ENCODE peak calls at places on chromosomes 16 and 17, in six cellular contexts. One of them, this sample, is unnamed.

GRCh38 chr17:16363749-16364536 is 10.7 kb upstream of the CENPV start:
- DNase-seq in right lobe of liver: peak
- DNase-seq in A549: peak
- DNase-seq in ovary: peak
- DNase-seq in IMR-90: peak
- DNase-seq in NB4: peak
- DNase-seq in this sample: peak

GRCh38 chr16:67386861-67387455 is 6.3 kb downstream of the TPPP3 start:
- DNase-seq in IMR-90: no peak
- DNase-seq in right lobe of liver: no peak
- DNase-seq in NB4: no peak
- DNase-seq in ovary: no peak
- DNase-seq in A549: no peak
- DNase-seq in this sample: no peak

GRCh38 chr17:78572277-78573205 is 4.7 kb downstream of the DNAH17 start:
- DNase-seq in IMR-90: no peak
- DNase-seq in ovary: no peak
- DNase-seq in A549: no peak
- DNase-seq in NB4: no peak
- DNase-seq in right lobe of liver: no peak
- DNase-seq in this sample: no peak

GRCh38 chr17:55124730-55125129 is 140.0 kb upstream of the HLF start:
- DNase-seq in ovary: no peak
- DNase-seq in right lobe of liver: no peak
- DNase-seq in NB4: no peak
- DNase-seq in A549: no peak
- DNase-seq in IMR-90: no peak
- DNase-seq in this sample: no peak

GRCh38 chr17:8005357-8005756 is 2.9 kb downstream of the GUCY2D start:
- DNase-seq in A549: no peak
- DNase-seq in right lobe of liver: no peak
- DNase-seq in ovary: no peak
- DNase-seq in IMR-90: no peak
- DNase-seq in NB4: no peak
- DNase-seq in this sample: no peak

GRCh38 chr17:39612291-39612894 is 4.7 kb upstream of the NEUROD2 start:
- DNase-seq in NB4: no peak
- DNase-seq in ovary: no peak
- DNase-seq in A549: no peak
- DNase-seq in IMR-90: no peak
- DNase-seq in right lobe of liver: no peak
- DNase-seq in this sample: no peak

GRCh38 chr16:48231675-48232214 is 12.4 kb upstream of the LONP2 start:
- DNase-seq in right lobe of liver: peak
- DNase-seq in ovary: no peak
- DNase-seq in NB4: peak
- DNase-seq in A549: peak
- DNase-seq in IMR-90: peak
- DNase-seq in this sample: no peak

GRCh38 chr16:48409839-48410610 is 24.8 kb upstream of the SIAH1 start:
- DNase-seq in IMR-90: peak
- DNase-seq in A549: peak
- DNase-seq in NB4: peak
- DNase-seq in right lobe of liver: peak
- DNase-seq in ovary: peak
- DNase-seq in this sample: peak

GRCh38 chr16:49959552-49960277 is 65.3 kb upstream of the CNEP1R1 start:
- DNase-seq in IMR-90: no peak
- DNase-seq in right lobe of liver: no peak
- DNase-seq in A549: no peak
- DNase-seq in ovary: no peak
- DNase-seq in NB4: no peak
- DNase-seq in this sample: no peak

GRCh38 chr16:12317121-12317810 is 340.7 kb downstream of the SNX29 start:
- DNase-seq in ovary: no peak
- DNase-seq in NB4: no peak
- DNase-seq in IMR-90: no peak
- DNase-seq in A549: no peak
- DNase-seq in right lobe of liver: no peak
- DNase-seq in this sample: no peak

GRCh38 chr16:85716680-85717038 is 27.9 kb upstream of the GINS2 start:
- DNase-seq in right lobe of liver: no peak
- DNase-seq in A549: no peak
- DNase-seq in ovary: no peak
- DNase-seq in NB4: no peak
- DNase-seq in IMR-90: no peak
- DNase-seq in this sample: no peak

GRCh38 chr17:45149669-45150603 is 1.7 kb downstream of the HEXIM1 start:
- DNase-seq in NB4: peak
- DNase-seq in A549: peak
- DNase-seq in IMR-90: peak
- DNase-seq in right lobe of liver: peak
- DNase-seq in ovary: peak
- DNase-seq in this sample: peak

GRCh38 chr17:55674107-55674506 is 48.6 kb downstream of the TMEM100 start:
- DNase-seq in NB4: peak
- DNase-seq in IMR-90: no peak
- DNase-seq in right lobe of liver: no peak
- DNase-seq in A549: no peak
- DNase-seq in ovary: no peak
- DNase-seq in this sample: no peak

GRCh38 chr16:1193143-1193824 is 31.8 kb downstream of the TPSG1 start:
- DNase-seq in A549: no peak
- DNase-seq in right lobe of liver: peak
- DNase-seq in ovary: no peak
- DNase-seq in IMR-90: no peak
- DNase-seq in NB4: peak
- DNase-seq in this sample: no peak

GRCh38 chr16:87152221-87152755 is 164.9 kb downstream of the C16orf95 start:
- DNase-seq in IMR-90: no peak
- DNase-seq in A549: no peak
- DNase-seq in NB4: no peak
- DNase-seq in right lobe of liver: no peak
- DNase-seq in ovary: no peak
- DNase-seq in this sample: no peak

GRCh38 chr16:9260665-9261064 is 169.2 kb downstream of the HAPSTR1 start:
- DNase-seq in right lobe of liver: peak
- DNase-seq in A549: no peak
- DNase-seq in NB4: no peak
- DNase-seq in ovary: no peak
- DNase-seq in IMR-90: no peak
- DNase-seq in this sample: no peak

GRCh38 chr16:53502331-53503269 is at the start of gene AKTIP:
- DNase-seq in A549: no peak
- DNase-seq in ovary: peak
- DNase-seq in NB4: peak
- DNase-seq in IMR-90: peak
- DNase-seq in right lobe of liver: peak
- DNase-seq in this sample: peak

GRCh38 chr17:28524476-28525415 is 18.6 kb downstream of the FOXN1 start:
- DNase-seq in ovary: no peak
- DNase-seq in NB4: no peak
- DNase-seq in right lobe of liver: no peak
- DNase-seq in IMR-90: peak
- DNase-seq in A549: peak
- DNase-seq in this sample: peak

GRCh38 chr16:10412935-10413601 is 27.2 kb downstream of the ATF7IP2 start:
- DNase-seq in NB4: no peak
- DNase-seq in A549: no peak
- DNase-seq in right lobe of liver: no peak
- DNase-seq in ovary: no peak
- DNase-seq in IMR-90: no peak
- DNase-seq in this sample: no peak

GRCh38 chr17:17907469-17907868 is 64.7 kb downstream of the TOM1L2 start:
- DNase-seq in right lobe of liver: no peak
- DNase-seq in A549: no peak
- DNase-seq in ovary: no peak
- DNase-seq in IMR-90: no peak
- DNase-seq in NB4: no peak
- DNase-seq in this sample: no peak

GRCh38 chr16:1038932-1039331 is 33.6 kb upstream of the SSTR5 start:
- DNase-seq in NB4: no peak
- DNase-seq in IMR-90: no peak
- DNase-seq in ovary: no peak
- DNase-seq in A549: no peak
- DNase-seq in right lobe of liver: no peak
- DNase-seq in this sample: no peak

GRCh38 chr17:9054146-9054545 is 32.8 kb downstream of the NTN1 start:
- DNase-seq in NB4: no peak
- DNase-seq in A549: no peak
- DNase-seq in ovary: no peak
- DNase-seq in right lobe of liver: no peak
- DNase-seq in IMR-90: no peak
- DNase-seq in this sample: no peak

GRCh38 chr17:9056566-9056965 is 35.3 kb downstream of the NTN1 start:
- DNase-seq in IMR-90: no peak
- DNase-seq in NB4: no peak
- DNase-seq in ovary: no peak
- DNase-seq in right lobe of liver: peak
- DNase-seq in A549: no peak
- DNase-seq in this sample: no peak

GRCh38 chr17:9053406-9053805 is 32.1 kb downstream of the NTN1 start:
- DNase-seq in NB4: no peak
- DNase-seq in IMR-90: no peak
- DNase-seq in ovary: no peak
- DNase-seq in right lobe of liver: no peak
- DNase-seq in A549: no peak
- DNase-seq in this sample: no peak

GRCh38 chr17:9054611-9055010 is 33.3 kb downstream of the NTN1 start:
- DNase-seq in NB4: no peak
- DNase-seq in IMR-90: no peak
- DNase-seq in A549: no peak
- DNase-seq in right lobe of liver: no peak
- DNase-seq in ovary: no peak
- DNase-seq in this sample: no peak

GRCh38 chr17:9055281-9055680 is 34.0 kb downstream of the NTN1 start:
- DNase-seq in ovary: no peak
- DNase-seq in IMR-90: no peak
- DNase-seq in right lobe of liver: no peak
- DNase-seq in A549: no peak
- DNase-seq in NB4: no peak
- DNase-seq in this sample: no peak
- H3K4me3 ChIP-seq in ovary: no peak
- H3K4me3 ChIP-seq in IMR-90: no peak
- H3K4me3 ChIP-seq in right lobe of liver: no peak
- H3K4me3 ChIP-seq in A549: no peak
- H3K4me3 ChIP-seq in NB4: no peak
- H3K4me3 ChIP-seq in this sample: no peak

GRCh38 chr17:3795758-3796102 is 5.3 kb downstream of the ITGAE start:
- DNase-seq in ovary: no peak
- DNase-seq in IMR-90: no peak
- DNase-seq in right lobe of liver: no peak
- DNase-seq in NB4: no peak
- DNase-seq in A549: no peak
- DNase-seq in this sample: no peak

GRCh38 chr17:3796110-3796821 is 4.7 kb downstream of the ITGAE start:
- DNase-seq in right lobe of liver: no peak
- DNase-seq in IMR-90: no peak
- DNase-seq in ovary: no peak
- DNase-seq in A549: no peak
- DNase-seq in NB4: peak
- DNase-seq in this sample: no peak

GRCh38 chr17:3796822-3797170 is 4.2 kb downstream of the ITGAE start:
- DNase-seq in NB4: no peak
- DNase-seq in A549: no peak
- DNase-seq in ovary: no peak
- DNase-seq in IMR-90: no peak
- DNase-seq in right lobe of liver: no peak
- DNase-seq in this sample: no peak

GRCh38 chr17:3792481-3792880 is 8.5 kb downstream of the ITGAE start:
- DNase-seq in IMR-90: no peak
- DNase-seq in A549: no peak
- DNase-seq in ovary: peak
- DNase-seq in right lobe of liver: no peak
- DNase-seq in NB4: no peak
- DNase-seq in this sample: no peak

DNA sequence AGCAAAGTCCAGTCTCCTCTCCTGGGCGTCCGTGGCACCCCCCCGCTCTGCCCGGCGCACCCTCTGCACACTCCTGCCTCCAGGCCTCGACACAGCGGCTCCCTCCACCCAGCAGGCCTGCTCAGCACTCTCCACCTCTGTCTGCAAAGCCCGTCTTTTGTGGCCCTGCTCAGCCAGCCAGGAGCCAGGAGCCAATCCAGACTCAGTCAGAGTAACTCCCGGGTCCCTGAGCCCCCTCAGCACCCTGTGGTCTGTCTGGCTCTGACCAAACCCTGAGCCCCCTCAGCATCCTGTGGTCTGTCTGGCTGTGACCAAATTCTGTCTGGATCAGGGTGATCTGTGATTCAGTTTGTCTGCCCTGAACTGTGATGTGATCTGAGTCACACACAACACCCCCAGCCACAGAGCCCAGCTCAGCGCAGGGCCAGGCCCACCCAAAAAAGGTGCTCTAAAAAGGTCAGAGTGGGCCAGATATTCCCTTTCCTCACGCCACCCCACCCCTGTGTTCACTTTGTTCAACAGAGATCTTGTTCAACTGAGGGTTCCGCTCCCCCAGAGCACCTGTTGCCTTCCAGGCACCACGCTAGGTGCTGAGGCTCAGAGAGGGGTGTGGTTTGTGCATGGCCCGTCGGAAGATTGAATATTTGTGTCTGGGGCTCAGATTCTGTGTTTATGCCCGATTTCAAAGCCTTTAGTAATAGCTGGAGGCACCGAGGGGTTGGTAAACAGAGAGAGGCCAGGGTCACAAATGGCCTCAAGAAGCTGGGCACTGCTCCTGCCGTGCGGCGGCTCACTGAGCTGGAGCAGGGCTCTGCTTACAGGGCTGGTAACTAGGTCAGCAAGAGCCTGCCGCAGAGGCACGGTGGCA is 5.9 kb downstream of the ITGAE start:
- DNase-seq in right lobe of liver: no peak
- DNase-seq in ovary: no peak
- DNase-seq in NB4: no peak
- DNase-seq in IMR-90: peak
- DNase-seq in A549: peak
- DNase-seq in this sample: no peak
- TF ChIP-seq POLR2A in right lobe of liver: no peak
- TF ChIP-seq POLR2A in ovary: no peak
- TF ChIP-seq POLR2A in NB4: no peak
- TF ChIP-seq POLR2A in IMR-90: no peak
- TF ChIP-seq POLR2A in A549: no peak
- TF ChIP-seq POLR2A in this sample: no peak

DNA sequence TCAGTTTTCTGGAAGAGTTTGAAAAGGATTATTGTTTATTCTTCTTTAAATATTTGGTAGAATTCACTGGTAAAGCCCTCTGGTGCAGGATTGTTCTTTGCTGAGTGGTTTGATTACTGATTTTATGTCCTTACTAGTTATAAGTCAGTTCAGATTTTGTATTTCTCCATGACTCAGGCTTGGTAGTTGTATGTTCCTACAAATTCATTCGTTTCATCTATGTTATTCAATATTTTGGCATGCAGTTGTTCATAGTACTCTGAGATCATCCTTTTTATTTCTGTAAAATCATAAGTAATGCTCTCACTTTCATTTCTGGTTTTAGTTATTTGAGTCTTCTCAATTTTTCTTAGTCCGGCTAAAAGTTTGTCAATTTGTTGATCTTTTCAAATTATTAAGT is 58.1 kb upstream of the CRYM start:
- DNase-seq in right lobe of liver: no peak
- DNase-seq in A549: no peak
- DNase-seq in NB4: no peak
- DNase-seq in IMR-90: peak
- DNase-seq in ovary: no peak
- DNase-seq in this sample: no peak
- H3K4me3 ChIP-seq in right lobe of liver: no peak
- H3K4me3 ChIP-seq in A549: no peak
- H3K4me3 ChIP-seq in NB4: no peak
- H3K4me3 ChIP-seq in IMR-90: no peak
- H3K4me3 ChIP-seq in ovary: no peak
- H3K4me3 ChIP-seq in this sample: no peak

GRCh38 chr17:66837883-66838665 is 3.2 kb downstream of the CACNG5 start:
- DNase-seq in ovary: no peak
- DNase-seq in NB4: no peak
- DNase-seq in IMR-90: no peak
- DNase-seq in A549: no peak
- DNase-seq in right lobe of liver: no peak
- DNase-seq in this sample: no peak
- TF ChIP-seq POLR2A in ovary: no peak
- TF ChIP-seq POLR2A in NB4: no peak
- TF ChIP-seq POLR2A in IMR-90: no peak
- TF ChIP-seq POLR2A in A549: no peak
- TF ChIP-seq POLR2A in right lobe of liver: no peak
- TF ChIP-seq POLR2A in this sample: no peak